ENCODE peak calls at places on chromosomes 3 and 15, in six cellular contexts. B is T-helper 17 cell, P is hypothalamus, C is NCI-H510A treated with DMSO at 0.1 percent for 48 hours, L is LoVo, E is NCI-H1092 treated with DMSO at 0.1 percent for 48 hours. J is an unnamed sample.

GRCh38 chr3:134927596-134927995 is 132.5 kb downstream of the EPHB1 start:
- DNase-seq in B (no peak), P (no peak), C (no peak), L (no peak), E (no peak), J (no peak)

GRCh38 chr3:11530153-11530721 is 113.5 kb downstream of the VGLL4 start:
- DNase-seq in B (no peak), P (no peak), C (peak; percentile 24), L (no peak), E (no peak), J (no peak)

GRCh38 chr3:148727242-148727641 is 29.5 kb downstream of the AGTR1 start:
- DNase-seq in B (no peak), P (no peak), C (peak; percentile 45), L (peak; percentile 32), E (peak; percentile 37), J (no peak)

GRCh38 chr3:147157629-147158028 is 248.7 kb downstream of the ZIC4 start:
- DNase-seq in B (no peak), P (no peak), C (no peak), L (no peak), E (no peak), J (no peak)

GRCh38 chr15:100592898-100593297 is 9.1 kb downstream of the LINS1 start:
- DNase-seq in B (no peak), P (no peak), C (no peak), L (no peak), E (no peak), J (no peak)

GRCh38 chr15:61084944-61085367 is 144.1 kb downstream of the RORA start:
- DNase-seq in B (no peak), P (no peak), C (no peak), L (no peak), E (peak; percentile 80), J (peak; percentile 11)

GRCh38 chr3:188664795-188665194 is 507.0 kb upstream of the TPRG1 start:
- DNase-seq in B (no peak), P (no peak), C (no peak), L (no peak), E (no peak), J (no peak)

GRCh38 chr3:165156757-165157156 is 39.4 kb downstream of the SLITRK3 start:
- DNase-seq in B (no peak), P (no peak), C (no peak), L (peak; percentile 13), E (no peak), J (no peak)

J was measured in DMS79.